ENCODE peak calls at places on chromosomes 12 and 14, in eight cellular contexts. Q is endothelial cell of umbilical vein, E is suprapubic skin, R is K562, I is HCT116, X is breast epithelium, U is heart left ventricle, T is IMR-90. P is an unnamed sample.

GRCh38 chr14:59278111-59278510 is 89.6 kb downstream of the DAAM1 start:
- DNase-seq in I (peak), R (peak), T (peak), Q (peak), U (no peak), E (no peak), X (peak), P (no peak)

GRCh38 chr12:55019784-55020183 is at the start of gene NEUROD4:
- DNase-seq in Q (peak), R (peak), I (peak), E (no peak), U (peak), X (no peak), T (peak), P (no peak)

GRCh38 chr12:87756111-87756510 is 273.1 kb downstream of the C12orf50 start:
- DNase-seq in I (no peak), E (no peak), R (no peak), Q (no peak), T (peak), U (no peak), X (no peak), P (no peak)

GRCh38 chr14:96160913-96161310 is 43.7 kb upstream of the BDKRB2 start:
- DNase-seq in T (no peak), X (no peak), R (no peak), I (no peak), E (peak), Q (no peak), U (no peak), P (no peak)

GRCh38 chr12:130160306-130160705 is 2.0 kb upstream of the FZD10 start:
- DNase-seq in R (no peak), T (no peak), U (no peak), Q (no peak), I (no peak), X (no peak), E (no peak), P (no peak)

GRCh38 chr14:79091381-79091963 is 921.3 kb downstream of the NRXN3 start:
- DNase-seq in I (no peak), U (no peak), Q (no peak), E (no peak), X (no peak), R (no peak), T (no peak), P (no peak)

GRCh38 chr12:67667276-67668073 is 18.9 kb downstream of the DYRK2 start:
- DNase-seq in T (no peak), U (peak), R (no peak), I (no peak), X (peak), E (no peak), Q (peak), P (no peak)

GRCh38 chr12:7832059-7832696 is 40.5 kb downstream of the SLC2A14 start:
- DNase-seq in U (no peak), E (no peak), X (no peak), R (peak), T (peak), Q (peak), I (peak), P (peak)

GRCh38 chr12:3014641-3015040 is 55.4 kb downstream of the TEAD4 start:
- DNase-seq in E (no peak), I (no peak), U (no peak), X (no peak), T (no peak), R (no peak), Q (no peak), P (no peak)

GRCh38 chr14:90451443-90451842 is 54.6 kb downstream of the CALM1 start:
- DNase-seq in T (no peak), U (no peak), I (no peak), R (no peak), E (no peak), Q (no peak), X (no peak), P (no peak)

GRCh38 chr14:20632448-20632830 is 9.1 kb downstream of the OR6S1 start:
- DNase-seq in T (no peak), E (no peak), R (no peak), Q (no peak), X (no peak), U (no peak), I (no peak), P (no peak)

GRCh38 chr14:20630340-20631022 is 11.0 kb downstream of the OR6S1 start:
- DNase-seq in X (no peak), U (no peak), R (peak), E (no peak), I (peak), Q (peak), T (peak), P (no peak)

GRCh38 chr14:20631821-20632389 is 9.6 kb downstream of the OR6S1 start:
- DNase-seq in X (peak), T (peak), U (peak), R (peak), E (no peak), I (no peak), Q (peak), P (no peak)

GRCh38 chr14:20631023-20631820 is 10.3 kb downstream of the OR6S1 start:
- DNase-seq in E (no peak), T (peak), I (no peak), X (no peak), Q (peak), R (peak), U (no peak), P (no peak)

GRCh38 chr14:20632831-20633771 is 8.4 kb downstream of the OR6S1 start:
- DNase-seq in I (no peak), U (no peak), Q (peak), X (no peak), R (peak), T (peak), E (no peak), P (no peak)
- TF ChIP-seq POLR2A in I (no peak), U (no peak), Q (no peak), X (no peak), R (no peak), T (no peak), E (no peak), P (no peak)

GRCh38 chr12:12561305-12562015 is 1.2 kb downstream of the DUSP16 start:
- DNase-seq in Q (no peak), E (peak), U (peak), R (no peak), T (peak), X (peak), I (no peak), P (no peak)
- TF ChIP-seq POLR2A in Q (no peak), E (peak), U (peak), R (peak), T (peak), X (no peak), I (no peak), P (peak)

GRCh38 chr12:10212623-10213131 is at the start of gene GABARAPL1:
- DNase-seq in Q (no peak), X (peak), E (peak), T (peak), R (peak), I (peak), U (peak), P (peak)
- TF ChIP-seq POLR2A in Q (no peak), X (peak), E (peak), T (peak), R (peak), I (no peak), U (peak), P (no peak)

GRCh38 chr12:125983094-125983783 is 918.0 kb downstream of the AACS start:
- DNase-seq in E (no peak), I (no peak), R (peak), X (peak), Q (no peak), U (peak), T (no peak), P (no peak)

GRCh38 chr12:125983784-125984510 is 918.7 kb downstream of the AACS start:
- DNase-seq in X (peak), I (no peak), Q (no peak), U (no peak), E (no peak), T (no peak), R (no peak), P (no peak)

DNA sequence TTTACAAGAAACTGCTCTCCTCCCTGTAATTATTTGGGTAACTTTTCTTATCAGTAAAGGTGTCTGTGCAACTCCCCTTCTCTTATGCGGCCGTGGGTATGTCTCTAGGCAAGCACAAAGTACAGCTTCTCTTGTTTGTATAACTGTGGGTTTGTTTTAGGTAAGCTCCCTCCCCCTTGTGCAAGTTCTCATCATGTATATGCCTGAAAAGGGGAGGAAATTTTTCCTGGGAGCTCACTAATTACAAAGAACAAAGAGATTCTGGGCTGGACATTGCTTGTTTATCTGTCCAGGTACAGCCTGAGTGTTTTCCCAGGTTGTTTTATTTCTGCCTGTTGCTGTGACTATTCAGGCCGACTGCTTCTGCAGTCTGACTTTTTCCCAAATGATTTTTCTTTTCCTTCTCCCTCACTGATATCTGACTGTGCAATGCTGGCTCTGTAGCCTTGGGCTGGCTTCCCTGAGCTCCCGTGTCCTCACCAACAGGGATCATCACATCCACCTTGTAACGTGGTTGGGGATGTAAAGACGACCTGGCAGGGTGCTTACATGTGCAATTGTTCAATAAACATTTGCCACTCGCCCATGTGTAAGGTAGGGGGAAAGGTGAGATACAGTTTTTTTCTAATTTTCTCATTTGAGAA is 916.5 kb downstream of the AACS start:
- DNase-seq in Q (no peak), X (no peak), R (no peak), U (no peak), T (no peak), I (no peak), E (no peak), P (no peak)
- TF ChIP-seq POLR2A in Q (no peak), X (no peak), R (no peak), U (no peak), T (no peak), I (no peak), E (no peak), P (no peak)

GRCh38 chr12:50400104-50400637 is 514 bp upstream of the LARP4 start:
- DNase-seq in Q (no peak), X (no peak), T (no peak), E (no peak), I (no peak), U (no peak), R (no peak), P (no peak)

GRCh38 chr12:50400638-50401382 is at the start of gene LARP4:
- DNase-seq in Q (peak), T (peak), R (peak), E (peak), I (peak), X (peak), U (peak), P (peak)

GRCh38 chr12:50402270-50403000 is 1.8 kb downstream of the LARP4 start:
- DNase-seq in R (no peak), Q (peak), E (no peak), X (no peak), T (no peak), U (no peak), I (no peak), P (no peak)

GRCh38 chr12:50403001-50403440 is 2.3 kb downstream of the LARP4 start:
- DNase-seq in I (no peak), T (no peak), Q (no peak), R (no peak), X (no peak), E (no peak), U (no peak), P (no peak)

DNA sequence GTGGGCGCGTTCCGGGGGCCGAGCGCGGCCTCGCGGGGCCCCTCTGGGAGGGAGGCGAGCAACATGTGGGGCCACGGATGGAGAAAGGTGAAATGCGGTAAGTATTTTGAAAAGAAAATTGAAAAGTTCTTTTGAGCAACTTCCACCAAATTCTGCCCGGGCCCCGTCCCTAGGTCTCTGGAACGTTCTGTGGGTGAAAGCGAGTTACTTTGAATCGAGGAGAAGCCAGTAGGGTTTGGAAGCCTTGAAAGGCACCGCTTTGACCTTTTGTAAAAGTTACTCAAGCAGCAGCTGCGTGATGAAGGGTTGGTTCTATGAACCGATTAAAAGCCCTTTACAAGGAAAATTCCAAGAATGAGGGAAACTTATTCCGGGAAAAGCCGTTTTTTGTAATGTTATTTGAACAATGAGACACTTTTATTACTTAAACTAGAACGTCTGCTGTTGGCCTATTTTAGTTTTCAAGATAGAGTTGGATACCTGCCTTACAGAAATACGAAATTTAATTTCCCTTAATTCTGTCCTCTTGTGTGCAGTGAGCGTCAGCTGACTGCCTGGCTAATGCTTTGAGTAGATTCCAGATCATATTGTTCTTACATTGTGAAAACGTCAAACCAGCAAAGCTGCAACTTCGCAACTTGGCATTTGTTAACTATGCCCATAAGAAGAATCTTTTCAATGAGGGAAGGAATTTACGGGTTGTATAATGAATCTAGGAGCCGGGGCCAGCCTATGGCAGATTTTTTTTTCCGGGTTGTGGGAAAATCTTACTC is 884 bp downstream of the LARP4 start:
- DNase-seq in I (no peak), R (no peak), T (peak), E (peak), Q (peak), U (peak), X (no peak), P (no peak)
- TF ChIP-seq POLR2A in I (no peak), R (no peak), T (no peak), E (no peak), Q (no peak), U (peak), X (no peak), P (no peak)

GRCh38 chr12:46265734-46266133 is 3.1 kb downstream of the SLC38A1 start:
- DNase-seq in X (no peak), E (no peak), R (no peak), U (no peak), Q (no peak), I (no peak), T (no peak), P (no peak)

GRCh38 chr12:46267618-46268348 is 1.1 kb downstream of the SLC38A1 start:
- DNase-seq in Q (peak), U (peak), I (no peak), E (no peak), R (peak), T (peak), X (no peak), P (peak)

GRCh38 chr12:46266382-46266791 is 2.5 kb downstream of the SLC38A1 start:
- DNase-seq in I (no peak), X (no peak), T (peak), Q (peak), U (no peak), E (no peak), R (peak), P (no peak)

GRCh38 chr12:46268349-46268616 is 560 bp downstream of the SLC38A1 start:
- DNase-seq in Q (no peak), I (no peak), E (no peak), R (no peak), X (no peak), T (peak), U (no peak), P (no peak)

GRCh38 chr12:46266869-46267617 is 1.8 kb downstream of the SLC38A1 start:
- DNase-seq in U (peak), E (peak), R (no peak), I (no peak), Q (peak), X (peak), T (peak), P (peak)
- TF ChIP-seq POLR2A in U (no peak), E (no peak), R (no peak), I (no peak), Q (no peak), X (no peak), T (peak), P (peak)

GRCh38 chr12:132825089-132825488 is 3.6 kb downstream of the GOLGA3 start:
- DNase-seq in I (no peak), T (no peak), X (no peak), Q (no peak), R (no peak), U (no peak), E (no peak), P (no peak)

GRCh38 chr12:132831771-132832170 is 3.1 kb upstream of the GOLGA3 start:
- DNase-seq in R (no peak), U (no peak), T (no peak), E (no peak), Q (no peak), X (no peak), I (no peak), P (no peak)

GRCh38 chr12:132827763-132828703 is 636 bp downstream of the GOLGA3 start:
- DNase-seq in Q (peak), X (peak), U (no peak), R (no peak), T (peak), I (no peak), E (no peak), P (peak)

GRCh38 chr12:132825861-132826260 is 2.8 kb downstream of the GOLGA3 start:
- DNase-seq in I (no peak), Q (no peak), T (no peak), E (no peak), X (no peak), U (no peak), R (no peak), P (no peak)

GRCh38 chr12:132828706-132829534 is at the start of gene GOLGA3:
- DNase-seq in X (peak), T (peak), I (peak), Q (peak), E (peak), R (peak), U (peak), P (peak)
- TF ChIP-seq POLR2A in X (peak), T (peak), I (peak), Q (peak), E (peak), R (peak), U (peak), P (peak)

GRCh38 chr14:105859717-105860614 is 333.6 kb downstream of the TMEM121 start:
- DNase-seq in Q (no peak), R (no peak), U (peak), I (no peak), X (no peak), E (peak), T (no peak), P (no peak)

GRCh38 chr14:105862581-105863239 is 336.3 kb downstream of the TMEM121 start:
- DNase-seq in U (no peak), T (no peak), Q (no peak), I (no peak), R (no peak), X (no peak), E (peak), P (no peak)

GRCh38 chr14:105858676-105859025 is 332.3 kb downstream of the TMEM121 start:
- DNase-seq in Q (no peak), I (no peak), R (no peak), X (no peak), U (peak), E (no peak), T (no peak), P (no peak)

GRCh38 chr14:105861985-105862465 is 335.6 kb downstream of the TMEM121 start:
- DNase-seq in E (peak), X (no peak), R (no peak), Q (no peak), U (no peak), I (no peak), T (no peak), P (peak)

GRCh38 chr14:105860615-105861580 is 334.5 kb downstream of the TMEM121 start:
- DNase-seq in Q (no peak), T (no peak), U (peak), X (no peak), I (no peak), E (peak), R (no peak), P (no peak)
- TF ChIP-seq POLR2A in Q (no peak), T (no peak), U (no peak), X (no peak), I (no peak), E (no peak), R (no peak), P (peak)